ENCODE peak calls at places on chromosomes 7 and 10, in four cellular contexts. R is activated B cell treated with CpG ODN at 0.5 μM for 24 hours, E is endothelial cell, C is nephron progenitor cell. H is an unnamed sample.
A peak's percentile ranks its signal among the peaks of the same experiment; 100 is the strongest.

GRCh38 chr10:112223725-112224124 is 40.2 kb upstream of the GPAM start:
- DNase-seq in R (no peak), E (no peak), C (no peak), H (no peak)

GRCh38 chr7:94396044-94396443 is 1.3 kb downstream of the COL1A2 start:
- DNase-seq in R (no peak), E (no peak), C (no peak), H (peak; percentile 34)

GRCh38 chr10:101958691-101959090 is 97.3 kb downstream of the ARMH3 start:
- DNase-seq in R (no peak), E (no peak), C (no peak), H (no peak)

GRCh38 chr10:7230956-7231355 is 179.9 kb downstream of the SFMBT2 start:
- DNase-seq in R (no peak), E (no peak), C (no peak), H (no peak)

GRCh38 chr10:101310528-101311439 is 43.2 kb upstream of the BTRC start:
- DNase-seq in R (no peak), E (no peak), C (no peak), H (no peak)

GRCh38 chr10:3619276-3619675 is 165.7 kb downstream of the KLF6 start:
- DNase-seq in R (no peak), E (no peak), C (no peak), H (no peak)

GRCh38 chr10:123564631-123565030 is 101.5 kb upstream of the GPR26 start:
- DNase-seq in R (no peak), E (no peak), C (no peak), H (no peak)

GRCh38 chr7:25262586-25262985 is 34.3 kb upstream of the NPVF start:
- DNase-seq in R (no peak), E (no peak), C (no peak), H (no peak)

GRCh38 chr7:148501707-148502139 is 88.8 kb upstream of the C7orf33 start:
- DNase-seq in R (peak; percentile 24), E (no peak), C (peak; percentile 20), H (no peak)

GRCh38 chr7:17770710-17771375 is 169.5 kb downstream of the SNX13 start:
- DNase-seq in R (no peak), E (no peak), C (no peak), H (no peak)

H was measured in K562.